ENCODE peak calls at places on chromosomes 13 and 19, in four cellular contexts. C, U, E and R are unnamed samples.
A peak's percentile ranks its signal among the peaks of the same experiment; 100 is the strongest.

GRCh38 chr13:39197645-39198007 is 159.4 kb downstream of the NHLRC3 start:
- DNase-seq in C (no peak), U (no peak), E (no peak), R (no peak)

GRCh38 chr13:28744091-28744536 is 25.3 kb upstream of the SLC46A3 start:
- DNase-seq in C (peak; percentile 28), U (no peak), E (peak; percentile 43), R (no peak)

GRCh38 chr13:76473552-76474134 is 412.6 kb downstream of the KCTD12 start:
- DNase-seq in C (peak; percentile 84), U (peak; percentile 74), E (peak; percentile 33), R (no peak)

GRCh38 chr19:46076951-46077814 is 36.4 kb upstream of the IGFL4 start:
- DNase-seq in C (peak; percentile 73), U (no peak), E (peak; percentile 42), R (no peak)

GRCh38 chr19:6087074-6087506 is 23.2 kb downstream of the RFX2 start:
- DNase-seq in C (no peak), U (no peak), E (no peak), R (no peak)

GRCh38 chr13:73702419-73703071 is 431.7 kb downstream of the KLF12 start:
- DNase-seq in C (no peak), U (no peak), E (no peak), R (no peak)

GRCh38 chr13:22047785-22048104 is 376.9 kb downstream of the FGF9 start:
- DNase-seq in C (no peak), U (no peak), E (no peak), R (no peak)

GRCh38 chr13:40060318-40061007 is 405.0 kb downstream of the COG6 start:
- DNase-seq in C (no peak), U (peak; percentile 78), E (no peak), R (no peak)

GRCh38 chr13:90696254-90696653 is 651.2 kb upstream of the MIR17HG start:
- DNase-seq in C (no peak), U (no peak), E (no peak), R (no peak)

GRCh38 chr19:8256276-8257051 is 47.3 kb downstream of the CERS4 start:
- DNase-seq in C (no peak), U (no peak), E (no peak), R (no peak)

GRCh38 chr13:19172647-19173030 is 9.0 kb downstream of the TUBA3C start:
- DNase-seq in C (no peak), U (no peak), E (no peak), R (no peak)

GRCh38 chr19:20325151-20325550 is 158.1 kb downstream of the ZNF486 start:
- DNase-seq in C (no peak), U (no peak), E (no peak), R (no peak)

GRCh38 chr19:11094520-11094894 is 5.2 kb downstream of the LDLR start:
- DNase-seq in C (no peak), U (no peak), E (no peak), R (no peak)

GRCh38 chr19:13808856-13809255 is 13.6 kb downstream of the ZSWIM4 start:
- DNase-seq in C (no peak), U (no peak), E (no peak), R (no peak)

GRCh38 chr13:71240906-71241305 is 626.1 kb downstream of the DACH1 start:
- DNase-seq in C (no peak), U (no peak), E (no peak), R (no peak)

GRCh38 chr19:33641956-33642498 is 20.3 kb downstream of the CHST8 start:
- DNase-seq in C (no peak), U (no peak), E (no peak), R (no peak)

GRCh38 chr19:44598880-44599279 is 14.5 kb upstream of the IGSF23 start:
- DNase-seq in C (no peak), U (no peak), E (no peak), R (no peak)

GRCh38 chr13:107441279-107441678 is 774.1 kb downstream of the LIG4 start:
- DNase-seq in C (no peak), U (no peak), E (no peak), R (no peak)

GRCh38 chr13:77979721-77980377 is 61.2 kb upstream of the EDNRB start:
- DNase-seq in C (no peak), U (no peak), E (no peak), R (no peak)

GRCh38 chr19:13051581-13052165 is 51.0 kb downstream of the LYL1 start:
- DNase-seq in C (peak; percentile 48), U (peak; percentile 76), E (no peak), R (no peak)

GRCh38 chr13:73000027-73000674 is 58.7 kb upstream of the KLF5 start:
- DNase-seq in C (no peak), U (no peak), E (no peak), R (no peak)

GRCh38 chr13:94061316-94061715 is 418.2 kb downstream of the DCT start:
- DNase-seq in C (no peak), U (no peak), E (no peak), R (no peak)

GRCh38 chr19:39080431-39080830 is 3.7 kb upstream of the ACP7 start:
- DNase-seq in C (no peak), U (no peak), E (no peak), R (no peak)

GRCh38 chr13:33662392-33662791 is 155.6 kb upstream of the RFC3 start:
- DNase-seq in C (no peak), U (no peak), E (no peak), R (no peak)

GRCh38 chr13:44759222-44759721 is 183.1 kb upstream of the TSC22D1 start:
- DNase-seq in C (no peak), U (no peak), E (no peak), R (no peak)

GRCh38 chr19:11699931-11700794 is 38.6 kb downstream of the ZNF823 start:
- DNase-seq in C (peak; percentile 31), U (no peak), E (no peak), R (no peak)

GRCh38 chr19:43596842-43597461 is 557 bp downstream of the ZNF576 start:
- DNase-seq in C (no peak), U (no peak), E (peak; percentile 24), R (no peak)

GRCh38 chr13:48476215-48476614 is 56.7 kb downstream of the RCBTB2 start:
- DNase-seq in C (no peak), U (no peak), E (no peak), R (no peak)

GRCh38 chr13:91101436-91101835 is 246.1 kb upstream of the MIR17HG start:
- DNase-seq in C (no peak), U (no peak), E (no peak), R (no peak)

GRCh38 chr13:48738261-48738755 is 84.6 kb downstream of the CYSLTR2 start:
- DNase-seq in C (no peak), U (no peak), E (no peak), R (no peak)

GRCh38 chr19:36573020-36573947 is at the start of gene ZNF529:
- DNase-seq in C (peak; percentile 94), U (peak; percentile 84), E (peak; percentile 87), R (peak; percentile 67)

GRCh38 chr19:37718357-37718756 is 1.2 kb downstream of the ZNF607 start:
- DNase-seq in C (no peak), U (no peak), E (no peak), R (no peak)

GRCh38 chr19:37719927-37720265 is 335 bp upstream of the ZNF607 start:
- DNase-seq in C (no peak), U (no peak), E (no peak), R (no peak)

GRCh38 chr19:37719111-37719926 is at the start of gene ZNF607:
- DNase-seq in C (peak; percentile 91), U (peak; percentile 95), E (peak; percentile 85), R (peak; percentile 15)

GRCh38 chr19:37716140-37716539 is 3.4 kb downstream of the ZNF607 start:
- DNase-seq in C (no peak), U (no peak), E (no peak), R (no peak)
- TF ChIP-seq POLR2A in C (no peak), U (no peak), E (no peak), R (no peak)

DNA sequence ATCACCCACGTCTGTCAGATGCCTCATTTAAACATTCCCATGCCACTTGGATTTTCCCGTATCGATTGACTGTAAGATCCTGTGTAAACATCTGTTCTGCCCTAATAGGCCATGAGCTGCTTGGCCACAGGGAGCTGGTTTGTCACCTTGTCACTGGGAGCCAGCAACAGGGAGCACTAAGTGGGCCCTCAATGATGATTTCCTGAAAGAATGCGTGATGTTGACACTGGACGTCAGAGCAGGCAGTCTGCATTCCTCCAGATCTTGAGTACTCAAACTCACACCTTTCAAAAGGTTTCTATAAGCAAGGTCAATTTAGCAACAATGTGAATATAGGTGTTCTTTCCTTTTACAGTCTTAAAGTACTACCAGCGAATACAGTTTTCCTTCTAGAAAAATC is 78.8 kb downstream of the TUBGCP3 start:
- DNase-seq in C (no peak), U (no peak), E (no peak), R (no peak)
- H3K36me3 ChIP-seq in C (peaks cover 27% of the 10 kb centered on the region), U (no peaks in the 10 kb centered on the region), E (no peaks in the 10 kb centered on the region), R (peaks cover 72% of the 10 kb centered on the region)

GRCh38 chr19:15452111-15453047 is 2.6 kb upstream of the WIZ start:
- DNase-seq in C (peak; percentile 97), U (peak; percentile 96), E (peak; percentile 91), R (no peak)
- H3K27ac ChIP-seq in C (peak overlapping the region; percentile 86), U (no peak overlapping the region), E (no peak overlapping the region), R (peak overlapping the region; percentile 77)

GRCh38 chr19:19155495-19156219 is 14.4 kb downstream of the MEF2B start:
- DNase-seq in C (no peak), U (no peak), E (no peak), R (no peak)
- TF ChIP-seq POLR2A in C (no peak), U (no peak), E (no peak), R (no peak)

DNA sequence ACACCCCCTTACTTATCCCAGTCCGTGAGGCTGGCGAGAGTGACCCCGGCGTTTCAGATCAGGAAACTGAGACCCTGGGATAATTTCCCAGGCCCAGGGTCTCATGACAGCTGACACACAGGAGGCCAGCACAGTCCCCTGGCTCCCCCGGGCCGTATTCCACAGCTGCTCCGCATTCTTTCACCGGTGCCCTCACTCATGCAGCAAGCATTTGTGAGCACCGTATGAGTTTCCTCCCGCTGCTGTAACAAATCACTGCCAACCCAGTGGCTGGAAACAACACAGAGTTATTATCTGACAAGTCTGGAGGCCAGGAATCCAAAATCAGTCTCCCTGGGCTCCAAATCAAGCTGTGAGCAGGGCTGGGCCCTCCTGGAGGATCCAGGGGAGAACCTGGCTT is 21.3 kb downstream of the GADD45B start:
- DNase-seq in C (no peak), U (no peak), E (no peak), R (no peak)
- H3K36me3 ChIP-seq in C (no peaks in the 10 kb centered on the region), U (no peaks in the 10 kb centered on the region), E (no peaks in the 10 kb centered on the region), R (no peaks in the 10 kb centered on the region)

DNA sequence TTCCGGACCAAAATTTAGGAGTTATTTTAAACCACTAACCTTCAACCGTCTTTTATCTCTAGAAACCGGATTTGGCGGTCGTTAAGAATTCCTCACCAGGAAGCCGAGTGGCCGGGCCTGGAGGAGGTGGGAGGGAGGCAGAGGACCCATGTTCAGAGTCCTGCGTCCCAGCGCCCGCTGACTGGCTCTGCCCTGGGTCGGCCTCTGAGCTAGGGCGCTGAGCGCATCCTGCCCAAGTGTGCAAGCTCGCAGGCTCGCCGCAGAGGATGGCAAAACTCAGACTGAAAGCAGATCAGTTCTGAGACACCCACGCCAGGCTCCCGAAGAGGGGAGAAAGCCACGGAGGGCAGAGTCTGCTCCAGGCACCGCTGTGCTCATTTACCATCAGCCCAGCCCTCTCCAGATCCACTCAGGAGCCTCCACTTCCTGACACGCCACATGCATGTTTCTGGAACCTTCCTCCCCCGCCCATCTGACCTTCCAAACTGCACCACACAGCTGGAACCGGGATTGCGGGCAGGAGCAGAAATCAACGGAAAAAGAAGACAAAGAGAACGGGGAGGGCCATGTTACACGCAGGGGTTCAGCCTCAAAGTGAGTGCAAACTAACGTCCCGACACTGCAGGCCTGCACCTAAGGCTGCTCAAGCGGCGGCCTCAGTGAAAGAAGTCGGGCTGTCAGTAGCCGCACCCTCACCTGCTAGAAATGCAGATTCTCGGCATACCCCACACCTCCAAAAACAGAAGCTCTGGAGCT is 8.2 kb downstream of the COL4A1 start:
- DNase-seq in C (no peak), U (peak; percentile 65), E (peak; percentile 64), R (no peak)
- H3K27ac ChIP-seq in C (peak overlapping the region; percentile 9), U (peak overlapping the region; percentile 26), E (peak overlapping the region; percentile 54), R (peak overlapping the region; percentile 56)